ENCODE peak calls at places on chromosomes 7 and 10, in five cellular contexts. E is lower lobe of right lung, H is GM23248, W is fibroblast of lung, R is ascending aorta. U is an unnamed sample.
A peak's percentile ranks its signal among the peaks of the same experiment; 100 is the strongest.

GRCh38 chr7:137903382-137904169 is 56.8 kb upstream of the DGKI start:
- DNase-seq in H (peak; percentile 80), E (no peak), R (peak; percentile 81), W (peak; percentile 83), U (peak; percentile 72)

GRCh38 chr7:87982163-87982562 is 48.1 kb downstream of the ADAM22 start:
- DNase-seq in W (no peak), R (no peak), H (no peak), E (no peak), U (no peak)

GRCh38 chr7:21526007-21526406 is 16.8 kb upstream of the DNAH11 start:
- DNase-seq in R (no peak), W (peak; percentile 21), H (peak; percentile 26), E (no peak), U (peak; percentile 40)

GRCh38 chr7:142301923-142302550 is 44.2 kb upstream of the PRSS58 start:
- DNase-seq in R (no peak), W (no peak), E (no peak), H (peak; percentile 34), U (peak; percentile 31)

GRCh38 chr10:86899670-86900276 is 57.6 kb downstream of the MMRN2 start:
- DNase-seq in H (peak; percentile 82), E (no peak), R (peak; percentile 81), W (peak; percentile 80), U (peak; percentile 67)

GRCh38 chr10:104109908-104110662 is 11.9 kb upstream of the SFR1 start:
- DNase-seq in R (no peak), H (peak; percentile 88), W (peak; percentile 54), E (no peak), U (peak; percentile 88)

GRCh38 chr7:133987582-133987981 is 139.6 kb upstream of the LRGUK start:
- DNase-seq in R (no peak), E (no peak), W (no peak), H (no peak), U (no peak)

GRCh38 chr10:132310701-132311337 is 3.1 kb upstream of the STK32C start:
- DNase-seq in R (peak; percentile 53), W (no peak), H (no peak), E (no peak), U (no peak)

GRCh38 chr10:122362621-122363020 is 11.9 kb upstream of the PLEKHA1 start:
- DNase-seq in W (no peak), H (peak; percentile 59), R (peak; percentile 43), E (no peak), U (peak; percentile 38)

GRCh38 chr7:131745645-131746248 is 189.3 kb upstream of the PODXL start:
- DNase-seq in E (no peak), R (no peak), W (peak; percentile 28), H (peak; percentile 71), U (peak; percentile 55)

GRCh38 chr10:78559514-78560392 is 509.0 kb upstream of the ZMIZ1 start:
- DNase-seq in H (no peak), E (no peak), W (no peak), R (no peak), U (no peak)

GRCh38 chr7:130274983-130275649 is 8.5 kb downstream of the CPA2 start:
- DNase-seq in R (no peak), W (no peak), H (no peak), E (no peak), U (no peak)

GRCh38 chr7:142749218-142749993 is at the start of gene PRSS1:
- DNase-seq in R (no peak), W (no peak), E (no peak), H (no peak), U (no peak)

GRCh38 chr10:103543617-103544525 is 50.4 kb downstream of the NEURL1 start:
- DNase-seq in E (no peak), W (no peak), H (no peak), R (peak; percentile 30), U (no peak)

GRCh38 chr7:98755138-98755898 is 114.5 kb downstream of the TMEM130 start:
- DNase-seq in E (no peak), H (no peak), W (no peak), R (peak; percentile 77), U (no peak)

GRCh38 chr10:109934958-109935793 is 11.9 kb upstream of the XPNPEP1 start:
- DNase-seq in R (no peak), E (no peak), W (peak; percentile 78), H (peak; percentile 65), U (peak; percentile 47)

GRCh38 chr7:115805458-115805857 is 225.1 kb downstream of the TFEC start:
- DNase-seq in R (no peak), E (no peak), W (peak; percentile 26), H (peak; percentile 7), U (peak; percentile 3)

GRCh38 chr7:78398081-78398480 is 599.5 kb downstream of the PHTF2 start:
- DNase-seq in R (no peak), E (no peak), H (no peak), W (no peak), U (no peak)

GRCh38 chr10:60444494-60445064 is 54.9 kb upstream of the ANK3 start:
- DNase-seq in E (no peak), H (peak; percentile 52), W (peak; percentile 73), R (no peak), U (peak; percentile 90)

GRCh38 chr10:80141696-80142460 is 9.3 kb downstream of the PLAC9 start:
- DNase-seq in E (no peak), H (no peak), W (no peak), R (no peak), U (no peak)

GRCh38 chr7:118104812-118105441 is 79.0 kb upstream of the LSM8 start:
- DNase-seq in R (no peak), E (no peak), H (peak; percentile 33), W (peak; percentile 64), U (peak; percentile 54)

GRCh38 chr10:132422931-132423813 is 26.2 kb downstream of the PWWP2B start:
- DNase-seq in H (no peak), R (no peak), W (peak; percentile 14), E (no peak), U (no peak)

GRCh38 chr10:28676968-28677888 is at the start of gene BAMBI:
- DNase-seq in R (peak; percentile 96), W (peak; percentile 88), H (peak; percentile 96), E (peak; percentile 94), U (peak; percentile 89)

GRCh38 chr10:49737474-49738201 is 24.5 kb downstream of the OGDHL start:
- DNase-seq in H (no peak), R (peak; percentile 54), W (no peak), E (no peak), U (peak; percentile 89)

GRCh38 chr7:66905243-66905642 is 15.8 kb upstream of the TMEM248 start:
- DNase-seq in H (no peak), E (no peak), R (no peak), W (no peak), U (no peak)

GRCh38 chr7:77831481-77831880 is 32.9 kb downstream of the PHTF2 start:
- DNase-seq in R (no peak), W (no peak), H (no peak), E (no peak), U (no peak)

GRCh38 chr7:37660614-37661013 is 23.0 kb upstream of the GPR141 start:
- DNase-seq in H (no peak), E (no peak), R (no peak), W (no peak), U (no peak)

GRCh38 chr10:49688920-49689319 is 9.5 kb downstream of the C10orf53 start:
- DNase-seq in R (no peak), H (no peak), E (no peak), W (no peak), U (no peak)

GRCh38 chr10:17847586-17848296 is 38.6 kb downstream of the MRC1 start:
- DNase-seq in H (peak; percentile 57), R (no peak), W (peak; percentile 51), E (no peak), U (peak; percentile 30)

GRCh38 chr10:129531195-129531968 is 64.3 kb downstream of the MGMT start:
- DNase-seq in E (no peak), H (peak; percentile 71), R (no peak), W (peak; percentile 10), U (peak; percentile 75)

GRCh38 chr10:17616403-17617030 is 657 bp downstream of the HACD1 start:
- DNase-seq in H (peak; percentile 89), R (peak; percentile 92), E (peak; percentile 93), W (peak; percentile 45), U (peak; percentile 39)

GRCh38 chr7:54342458-54342857 is 199.7 kb upstream of the VSTM2A start:
- DNase-seq in W (no peak), R (no peak), E (no peak), H (no peak), U (no peak)
- H3K9me3 ChIP-seq in W (no peaks in the 10 kb centered on the region), R (no peaks in the 10 kb centered on the region), E (no peaks in the 10 kb centered on the region), H (no peaks in the 10 kb centered on the region), U (no peaks in the 10 kb centered on the region)

GRCh38 chr10:11189581-11190376 is 172.1 kb downstream of the CELF2 start:
- DNase-seq in E (no peak), H (no peak), W (no peak), R (no peak), U (no peak)
- H3K4me1 ChIP-seq in E (peaks cover 41% of the 10 kb centered on the region), H (no peaks in the 10 kb centered on the region), W (no peaks in the 10 kb centered on the region), R (no peaks in the 10 kb centered on the region), U (no peaks in the 10 kb centered on the region)

GRCh38 chr7:63027075-63027474 is 971.6 kb upstream of the ZNF722 start:
- DNase-seq in H (no peak), R (no peak), E (no peak), W (no peak), U (no peak)
- H3K9me3 ChIP-seq in H (no peaks in the 10 kb centered on the region), R (no peaks in the 10 kb centered on the region), E (peaks cover 4% of the 10 kb centered on the region), W (no peaks in the 10 kb centered on the region), U (no peaks in the 10 kb centered on the region)

DNA sequence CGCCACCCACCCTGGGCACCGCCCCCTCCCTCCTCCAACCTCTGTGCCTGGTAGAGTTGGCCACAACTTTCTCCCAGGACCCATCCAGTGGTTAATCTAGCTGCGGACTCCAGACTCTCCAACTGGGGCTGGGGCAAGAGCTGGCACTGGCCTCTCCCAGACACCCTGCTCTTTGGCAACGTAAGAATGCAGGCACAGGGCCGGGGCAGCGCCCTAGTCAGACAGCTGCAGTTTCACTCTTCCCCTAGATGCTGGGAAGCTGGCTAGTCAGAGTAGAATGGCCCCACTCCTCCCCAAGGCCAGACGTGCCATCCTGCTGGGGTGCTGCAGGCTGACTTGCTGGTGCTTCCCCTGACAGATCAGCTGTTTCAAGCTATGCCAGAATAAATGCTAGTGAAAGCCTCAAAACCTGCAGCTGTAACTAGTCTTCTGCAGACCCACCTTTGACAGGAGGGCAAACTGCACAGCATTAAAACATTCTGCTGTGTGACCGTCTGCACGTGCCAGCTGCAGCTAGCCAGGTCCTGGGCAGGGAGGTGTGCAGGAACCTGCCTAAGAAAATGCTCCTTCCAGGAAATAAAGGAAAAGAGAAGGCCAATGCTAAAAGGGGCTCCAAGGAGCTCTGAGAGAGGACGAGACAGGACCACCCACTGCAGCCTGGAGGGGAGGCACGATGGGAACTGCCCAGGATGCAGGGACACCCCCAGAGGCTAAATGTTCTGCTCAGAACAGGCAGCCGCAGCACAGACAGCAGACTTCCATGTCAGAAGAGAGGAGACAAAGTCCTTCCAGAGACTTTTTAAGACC is 21.9 kb downstream of the HSPA12A start:
- DNase-seq in W (no peak), E (no peak), R (no peak), H (peak; percentile 36), U (no peak)
- H3K4me1 ChIP-seq in W (no peaks in the 10 kb centered on the region), E (no peaks in the 10 kb centered on the region), R (no peaks in the 10 kb centered on the region), H (no peaks in the 10 kb centered on the region), U (no peaks in the 10 kb centered on the region)

GRCh38 chr7:154872811-154873570 is 129.9 kb downstream of the PAXIP1 start:
- DNase-seq in H (no peak), R (no peak), E (peak; percentile 22), W (no peak), U (no peak)
- H3K9me3 ChIP-seq in H (no peaks in the 10 kb centered on the region), R (no peaks in the 10 kb centered on the region), E (no peaks in the 10 kb centered on the region), W (peaks cover 3% of the 10 kb centered on the region), U (no peaks in the 10 kb centered on the region)